ENCODE peak calls at places on chromosomes 3 and 15, in nine cellular contexts. W is endodermal cell; Q is stromal cell of bone marrow; S is kidney glomerular epithelial cell; U is myocyte; P is A172; G is activated CD8-positive, alpha-beta memory T cell treated with anti-CD3 and anti-CD28 coated beads for 48 hours; F is NCI-H82; J is endothelial cell. D is an unnamed sample.

GRCh38 chr3:38114875-38115644 is 21.9 kb downstream of the ACAA1 start:
- DNase-seq in G (no peak), F (no peak), S (peak; percentile 9), J (no peak), W (peak; percentile 41), P (no peak), Q (no peak), U (no peak), D (no peak)

GRCh38 chr3:108036984-108037741 is 53.7 kb downstream of the CD47 start:
- DNase-seq in U (no peak), P (peak; percentile 12), Q (no peak), J (no peak), W (peak; percentile 31), F (peak; percentile 51), G (no peak), S (no peak), D (peak; percentile 22)

GRCh38 chr15:99167201-99167600 is 62.3 kb downstream of the SYNM start:
- DNase-seq in Q (no peak), U (peak; percentile 92), P (no peak), S (no peak), J (no peak), W (no peak), G (no peak), F (no peak), D (no peak)

GRCh38 chr15:99507732-99508571 is 57.8 kb upstream of the MEF2A start:
- DNase-seq in W (peak; percentile 25), U (peak; percentile 78), G (no peak), F (no peak), Q (peak; percentile 36), J (no peak), P (no peak), S (no peak), D (no peak)

GRCh38 chr15:55827204-55827603 is 84.3 kb upstream of the PRTG start:
- DNase-seq in Q (no peak), S (peak; percentile 3), U (no peak), J (no peak), W (no peak), P (no peak), F (peak; percentile 23), G (no peak), D (no peak)

GRCh38 chr15:67201136-67201535 is 53.3 kb downstream of the AAGAB start:
- DNase-seq in W (no peak), S (no peak), Q (no peak), F (no peak), U (peak; percentile 83), P (peak; percentile 26), G (no peak), J (no peak), D (peak; percentile 37)

GRCh38 chr3:9976736-9977709 is 9.6 kb downstream of the EMC3 start:
- DNase-seq in W (no peak), P (peak; percentile 98), F (no peak), Q (peak; percentile 99), G (no peak), U (peak; percentile 95), J (no peak), S (peak; percentile 89), D (no peak)

GRCh38 chr3:50985893-50986292 is 311.2 kb downstream of the DOCK3 start:
- DNase-seq in J (no peak), G (no peak), P (no peak), S (no peak), U (no peak), F (no peak), W (no peak), Q (no peak), D (no peak)

GRCh38 chr3:15665510-15666150 is 64.1 kb downstream of the BTD start:
- DNase-seq in G (no peak), Q (no peak), U (no peak), J (no peak), S (no peak), P (no peak), F (no peak), W (no peak), D (no peak)

GRCh38 chr3:193677734-193678133 is 84.7 kb downstream of the OPA1 start:
- DNase-seq in P (no peak), Q (no peak), G (no peak), W (no peak), F (no peak), U (no peak), J (no peak), S (no peak), D (no peak)

GRCh38 chr3:141218204-141218603 is 13.4 kb upstream of the PXYLP1 start:
- DNase-seq in F (no peak), G (no peak), U (no peak), S (no peak), Q (no peak), W (no peak), J (no peak), P (no peak), D (no peak)

GRCh38 chr3:186760141-186760813 is 23.1 kb upstream of the EIF4A2 start:
- DNase-seq in F (no peak), Q (no peak), J (no peak), U (no peak), S (peak; percentile 75), G (no peak), P (peak; percentile 57), W (no peak), D (no peak)

GRCh38 chr15:97961067-97961954 is 808 bp downstream of the ARRDC4 start:
- DNase-seq in G (no peak), F (peak; percentile 39), W (peak; percentile 82), U (peak; percentile 30), J (peak; percentile 18), P (peak; percentile 1), S (no peak), Q (no peak), D (no peak)

GRCh38 chr3:169497567-169498257 is 165.8 kb downstream of the MECOM start:
- DNase-seq in U (no peak), P (peak; percentile 69), S (no peak), F (no peak), J (no peak), G (no peak), W (no peak), Q (no peak), D (no peak)

GRCh38 chr3:67109651-67110204 is 111.6 kb downstream of the KBTBD8 start:
- DNase-seq in S (peak; percentile 68), W (no peak), G (no peak), Q (peak; percentile 36), F (peak; percentile 45), U (peak; percentile 63), J (peak; percentile 13), P (peak; percentile 56), D (no peak)

GRCh38 chr3:73385538-73385937 is 239.2 kb downstream of the PDZRN3 start:
- DNase-seq in U (no peak), Q (no peak), F (no peak), P (no peak), G (no peak), S (no peak), J (no peak), W (no peak), D (no peak)

GRCh38 chr3:71444028-71444860 is 139.3 kb downstream of the FOXP1 start:
- DNase-seq in G (no peak), F (no peak), S (peak; percentile 34), W (no peak), J (peak; percentile 39), U (no peak), P (peak; percentile 52), Q (no peak), D (no peak)

GRCh38 chr15:91224750-91225380 is 124.8 kb downstream of the SV2B start:
- DNase-seq in G (no peak), J (peak; percentile 58), U (peak; percentile 40), P (peak; percentile 28), S (peak; percentile 13), F (peak; percentile 84), Q (peak; percentile 3), W (peak; percentile 71), D (peak; percentile 39)

GRCh38 chr3:43953814-43954241 is 263.1 kb downstream of the ABHD5 start:
- DNase-seq in S (peak; percentile 96), W (no peak), F (no peak), G (no peak), U (peak; percentile 90), Q (peak; percentile 54), P (peak; percentile 88), J (no peak), D (no peak)

GRCh38 chr15:75452968-75453702 is 1.6 kb upstream of the SIN3A start:
- DNase-seq in P (peak; percentile 10), Q (no peak), G (peak; percentile 60), J (peak; percentile 51), W (peak; percentile 89), U (peak; percentile 96), S (no peak), F (peak; percentile 90), D (peak; percentile 78)

GRCh38 chr3:189148090-189148507 is 23.7 kb upstream of the TPRG1 start:
- DNase-seq in Q (peak; percentile 43), G (peak; percentile 49), P (peak; percentile 71), J (peak; percentile 63), U (peak; percentile 75), F (peak; percentile 75), S (peak; percentile 60), W (peak; percentile 89), D (peak; percentile 13)

GRCh38 chr15:98039596-98039995 is 79.1 kb downstream of the ARRDC4 start:
- DNase-seq in J (no peak), W (no peak), F (no peak), S (no peak), U (peak; percentile 58), G (no peak), Q (no peak), P (no peak), D (no peak)

GRCh38 chr3:46866720-46867549 is 3.7 kb upstream of the MYL3 start:
- DNase-seq in Q (no peak), S (peak; percentile 26), W (peak; percentile 93), G (peak; percentile 92), U (peak; percentile 63), P (peak; percentile 39), J (peak; percentile 84), F (peak; percentile 74), D (peak; percentile 75)

GRCh38 chr3:37864904-37865303 is 3.2 kb downstream of the CTDSPL start:
- DNase-seq in U (no peak), Q (no peak), G (no peak), W (no peak), F (no peak), S (no peak), P (no peak), J (no peak), D (no peak)

GRCh38 chr15:31801152-31801551 is 229.2 kb upstream of the CHRNA7 start:
- DNase-seq in G (no peak), U (no peak), W (no peak), S (no peak), P (no peak), Q (no peak), F (peak; percentile 7), J (no peak), D (no peak)

GRCh38 chr3:15443826-15444524 is 16.6 kb downstream of the EAF1 start:
- DNase-seq in W (no peak), P (peak; percentile 22), F (peak; percentile 89), Q (peak; percentile 83), G (no peak), U (peak; percentile 82), J (no peak), S (no peak), D (no peak)

GRCh38 chr3:105334138-105334882 is 32.4 kb upstream of the ALCAM start:
- DNase-seq in G (no peak), U (no peak), S (peak; percentile 53), J (no peak), Q (no peak), W (no peak), F (no peak), P (peak; percentile 13), D (no peak)

GRCh38 chr15:57003418-57003817 is 85.0 kb downstream of the TCF12 start:
- DNase-seq in J (no peak), W (no peak), S (peak; percentile 21), F (no peak), P (peak; percentile 46), G (no peak), Q (peak; percentile 37), U (no peak), D (no peak)

GRCh38 chr3:62559831-62560445 is 186.6 kb upstream of the FEZF2 start:
- DNase-seq in U (peak; percentile 40), S (peak; percentile 35), W (no peak), Q (peak; percentile 38), J (no peak), F (no peak), P (peak; percentile 12), G (no peak), D (no peak)

GRCh38 chr3:174613173-174613572 is 246.0 kb upstream of the NAALADL2 start:
- DNase-seq in J (no peak), Q (no peak), U (no peak), S (no peak), P (no peak), F (no peak), W (no peak), G (no peak), D (no peak)

GRCh38 chr15:84552896-84553295 is 47.9 kb upstream of the ZSCAN2 start:
- DNase-seq in F (no peak), J (no peak), Q (peak; percentile 10), W (no peak), G (no peak), P (no peak), U (peak; percentile 68), S (no peak), D (no peak)